ENCODE peak calls at places on chromosomes 7 and 10, in eight cellular contexts. One of them, this sample, is unnamed. For H3K4me1, the result is how much of the 10 kb centered on the place peaks cover.

GRCh38 chr10:93719901-93720300 is 17.5 kb upstream of the FRA10AC1 start:
- DNase-seq in fibroblast of lung: no peak
- DNase-seq in HCT116: no peak
- DNase-seq in IMR-90: no peak
- DNase-seq in MM.1S: no peak
- DNase-seq in PC-3: no peak
- DNase-seq in K562: no peak
- DNase-seq in neural progenitor cell: no peak
- DNase-seq in this sample: no peak

GRCh38 chr7:31373337-31374289 is 33.1 kb upstream of the NEUROD6 start:
- DNase-seq in fibroblast of lung: peak
- DNase-seq in HCT116: peak
- DNase-seq in IMR-90: peak
- DNase-seq in MM.1S: peak
- DNase-seq in PC-3: peak
- DNase-seq in K562: peak
- DNase-seq in neural progenitor cell: peak
- DNase-seq in this sample: peak

GRCh38 chr10:49037187-49037586 is 78.1 kb downstream of the VSTM4 start:
- DNase-seq in fibroblast of lung: peak
- DNase-seq in HCT116: peak
- DNase-seq in IMR-90: peak
- DNase-seq in MM.1S: no peak
- DNase-seq in PC-3: peak
- DNase-seq in K562: peak
- DNase-seq in neural progenitor cell: no peak
- DNase-seq in this sample: no peak

GRCh38 chr7:50657341-50657873 is 92.2 kb upstream of the DDC start:
- DNase-seq in fibroblast of lung: no peak
- DNase-seq in HCT116: no peak
- DNase-seq in IMR-90: peak
- DNase-seq in MM.1S: peak
- DNase-seq in PC-3: no peak
- DNase-seq in K562: no peak
- DNase-seq in neural progenitor cell: no peak
- DNase-seq in this sample: no peak

GRCh38 chr10:74896788-74897527 is 70.6 kb downstream of the KAT6B start:
- DNase-seq in fibroblast of lung: no peak
- DNase-seq in HCT116: no peak
- DNase-seq in IMR-90: no peak
- DNase-seq in MM.1S: no peak
- DNase-seq in PC-3: no peak
- DNase-seq in K562: no peak
- DNase-seq in neural progenitor cell: no peak
- DNase-seq in this sample: no peak

GRCh38 chr7:1175967-1176851 is 16.2 kb upstream of the ZFAND2A start:
- DNase-seq in fibroblast of lung: peak
- DNase-seq in HCT116: peak
- DNase-seq in IMR-90: peak
- DNase-seq in MM.1S: peak
- DNase-seq in PC-3: peak
- DNase-seq in K562: peak
- DNase-seq in neural progenitor cell: peak
- DNase-seq in this sample: peak

GRCh38 chr10:29081971-29082699 is 206.7 kb upstream of the LYZL1 start:
- DNase-seq in fibroblast of lung: no peak
- DNase-seq in HCT116: no peak
- DNase-seq in IMR-90: no peak
- DNase-seq in MM.1S: no peak
- DNase-seq in PC-3: no peak
- DNase-seq in K562: no peak
- DNase-seq in neural progenitor cell: no peak
- DNase-seq in this sample: no peak

GRCh38 chr7:138338361-138338760 is 121.7 kb upstream of the TRIM24 start:
- DNase-seq in fibroblast of lung: peak
- DNase-seq in HCT116: no peak
- DNase-seq in IMR-90: no peak
- DNase-seq in MM.1S: no peak
- DNase-seq in PC-3: peak
- DNase-seq in K562: no peak
- DNase-seq in neural progenitor cell: no peak
- DNase-seq in this sample: no peak

GRCh38 chr7:99733448-99733847 is 1.5 kb downstream of the CYP3A7 start:
- DNase-seq in fibroblast of lung: no peak
- DNase-seq in HCT116: no peak
- DNase-seq in IMR-90: no peak
- DNase-seq in MM.1S: no peak
- DNase-seq in PC-3: no peak
- DNase-seq in K562: peak
- DNase-seq in neural progenitor cell: peak
- DNase-seq in this sample: no peak

GRCh38 chr7:3107228-3107763 is 63.6 kb upstream of the CARD11 start:
- DNase-seq in fibroblast of lung: no peak
- DNase-seq in HCT116: no peak
- DNase-seq in IMR-90: no peak
- DNase-seq in MM.1S: no peak
- DNase-seq in PC-3: peak
- DNase-seq in K562: no peak
- DNase-seq in neural progenitor cell: no peak
- DNase-seq in this sample: no peak

GRCh38 chr7:114086906-114087651 is 168.3 kb upstream of the PPP1R3A start:
- DNase-seq in fibroblast of lung: peak
- DNase-seq in HCT116: no peak
- DNase-seq in IMR-90: peak
- DNase-seq in MM.1S: peak
- DNase-seq in PC-3: no peak
- DNase-seq in K562: no peak
- DNase-seq in neural progenitor cell: peak
- DNase-seq in this sample: no peak

GRCh38 chr7:135158874-135159273 is 11.0 kb downstream of the TMEM140 start:
- DNase-seq in fibroblast of lung: no peak
- DNase-seq in HCT116: no peak
- DNase-seq in IMR-90: no peak
- DNase-seq in MM.1S: no peak
- DNase-seq in PC-3: no peak
- DNase-seq in K562: no peak
- DNase-seq in neural progenitor cell: no peak
- DNase-seq in this sample: no peak

GRCh38 chr7:23106801-23107713 is 1.5 kb downstream of the KLHL7 start:
- DNase-seq in fibroblast of lung: peak
- DNase-seq in HCT116: no peak
- DNase-seq in IMR-90: peak
- DNase-seq in MM.1S: no peak
- DNase-seq in PC-3: peak
- DNase-seq in K562: no peak
- DNase-seq in neural progenitor cell: peak
- DNase-seq in this sample: no peak

GRCh38 chr10:62373995-62374861 is at the start of gene ZNF365:
- DNase-seq in fibroblast of lung: peak
- DNase-seq in HCT116: peak
- DNase-seq in IMR-90: peak
- DNase-seq in MM.1S: peak
- DNase-seq in PC-3: peak
- DNase-seq in K562: no peak
- DNase-seq in neural progenitor cell: peak
- DNase-seq in this sample: no peak

GRCh38 chr10:86632009-86632800 is 22.1 kb upstream of the OPN4 start:
- DNase-seq in fibroblast of lung: peak
- DNase-seq in HCT116: no peak
- DNase-seq in IMR-90: no peak
- DNase-seq in MM.1S: no peak
- DNase-seq in PC-3: no peak
- DNase-seq in K562: no peak
- DNase-seq in neural progenitor cell: peak
- DNase-seq in this sample: peak
- H3K4me3 ChIP-seq in fibroblast of lung: peak
- H3K4me3 ChIP-seq in HCT116: no peak
- H3K4me3 ChIP-seq in IMR-90: no peak
- H3K4me3 ChIP-seq in MM.1S: no peak
- H3K4me3 ChIP-seq in PC-3: no peak
- H3K4me3 ChIP-seq in K562: no peak
- H3K4me3 ChIP-seq in neural progenitor cell: peak
- H3K4me3 ChIP-seq in this sample: peak

DNA sequence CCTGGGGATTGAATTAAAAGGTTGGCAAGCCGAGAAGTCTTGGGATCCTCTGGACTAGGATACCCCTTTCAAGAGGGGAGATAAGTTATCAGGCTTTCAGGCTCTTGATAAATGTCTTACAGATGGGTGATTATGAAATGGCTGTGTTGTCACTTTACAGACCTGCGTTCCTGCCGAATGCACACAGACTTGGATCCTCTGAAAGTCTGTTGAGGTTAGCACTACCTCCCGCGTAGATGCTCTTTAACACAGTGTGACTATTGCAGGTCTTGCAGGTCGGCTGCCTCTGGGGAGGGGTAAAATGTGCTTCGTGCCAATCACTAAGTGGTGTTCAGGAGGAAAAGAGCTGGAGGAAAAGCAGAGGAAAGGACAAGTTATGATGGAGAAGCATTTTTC is 473.4 kb upstream of the AKR1E2 start:
- DNase-seq in fibroblast of lung: peak
- DNase-seq in HCT116: no peak
- DNase-seq in IMR-90: no peak
- DNase-seq in MM.1S: no peak
- DNase-seq in PC-3: no peak
- DNase-seq in K562: no peak
- DNase-seq in neural progenitor cell: no peak
- DNase-seq in this sample: no peak
- H3K9ac ChIP-seq in fibroblast of lung: no peak
- H3K9ac ChIP-seq in HCT116: no peak
- H3K9ac ChIP-seq in IMR-90: no peak
- H3K9ac ChIP-seq in MM.1S: no peak
- H3K9ac ChIP-seq in PC-3: no peak
- H3K9ac ChIP-seq in K562: no peak
- H3K9ac ChIP-seq in neural progenitor cell: no peak
- H3K9ac ChIP-seq in this sample: no peak

DNA sequence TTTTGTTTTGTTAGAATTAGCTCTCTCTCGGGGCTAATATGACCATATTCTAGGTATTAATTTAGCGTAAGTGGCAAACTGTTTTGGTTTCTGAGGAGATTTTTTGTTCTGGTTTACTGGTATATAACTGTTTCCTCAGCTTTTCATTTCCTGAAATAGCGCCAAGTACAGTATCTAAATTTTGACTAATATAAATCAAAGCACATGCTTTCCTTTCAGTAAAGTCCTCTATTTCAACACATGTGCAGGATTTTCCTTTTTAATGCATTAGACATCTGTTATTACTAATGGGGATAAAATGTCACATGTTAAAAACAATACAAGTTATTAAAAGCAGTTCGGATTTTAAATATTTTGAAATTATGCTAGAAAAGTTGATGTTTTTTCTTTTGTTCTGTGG is 11.3 kb downstream of the FERD3L start:
- DNase-seq in fibroblast of lung: no peak
- DNase-seq in HCT116: no peak
- DNase-seq in IMR-90: peak
- DNase-seq in MM.1S: no peak
- DNase-seq in PC-3: no peak
- DNase-seq in K562: no peak
- DNase-seq in neural progenitor cell: no peak
- DNase-seq in this sample: no peak
- H3K4me1 ChIP-seq in fibroblast of lung: under half
- H3K4me1 ChIP-seq in HCT116: under half
- H3K4me1 ChIP-seq in IMR-90: under half
- H3K4me1 ChIP-seq in MM.1S: under half
- H3K4me1 ChIP-seq in PC-3: under half
- H3K4me1 ChIP-seq in K562: under half
- H3K4me1 ChIP-seq in neural progenitor cell: under half
- H3K4me1 ChIP-seq in this sample: under half

DNA sequence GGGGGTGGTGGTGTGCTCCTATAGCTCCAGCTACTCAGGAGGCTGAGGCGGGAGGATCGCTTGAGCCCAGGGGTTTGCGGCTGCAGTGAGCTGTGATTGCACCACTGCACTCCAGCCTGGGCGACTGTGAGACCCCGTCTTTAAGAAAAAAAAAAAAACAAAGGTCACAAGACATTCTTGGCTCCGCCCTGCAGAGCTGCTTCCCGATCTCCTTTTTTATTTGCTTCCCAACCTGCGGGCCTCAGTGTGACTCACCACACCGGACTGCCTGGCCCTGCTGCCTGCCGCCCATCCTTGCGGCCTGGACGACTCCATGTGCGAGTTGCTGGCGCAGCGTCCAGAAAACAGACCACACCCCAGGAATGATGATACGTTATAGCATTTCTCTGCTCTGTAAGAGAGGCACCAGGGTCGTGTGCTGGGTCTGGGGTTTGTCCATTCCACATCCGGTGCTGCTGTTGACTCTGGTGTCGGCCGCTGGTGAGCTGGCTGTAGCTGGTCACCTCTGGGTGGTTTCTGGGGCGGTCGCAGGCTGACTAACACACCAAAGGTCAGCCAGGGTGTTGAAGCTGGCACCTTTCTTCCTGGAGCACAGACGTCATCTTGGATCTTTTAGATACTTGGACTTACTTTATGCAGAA is 123.6 kb downstream of the TCF7L2 start:
- DNase-seq in fibroblast of lung: peak
- DNase-seq in HCT116: peak
- DNase-seq in IMR-90: peak
- DNase-seq in MM.1S: no peak
- DNase-seq in PC-3: peak
- DNase-seq in K562: peak
- DNase-seq in neural progenitor cell: peak
- DNase-seq in this sample: peak
- H3K4me3 ChIP-seq in fibroblast of lung: no peak
- H3K4me3 ChIP-seq in HCT116: peak
- H3K4me3 ChIP-seq in IMR-90: no peak
- H3K4me3 ChIP-seq in MM.1S: no peak
- H3K4me3 ChIP-seq in PC-3: no peak
- H3K4me3 ChIP-seq in K562: no peak
- H3K4me3 ChIP-seq in neural progenitor cell: no peak
- H3K4me3 ChIP-seq in this sample: no peak

GRCh38 chr10:12332572-12333381 is 16.6 kb upstream of the CAMK1D start:
- DNase-seq in fibroblast of lung: peak
- DNase-seq in HCT116: no peak
- DNase-seq in IMR-90: peak
- DNase-seq in MM.1S: no peak
- DNase-seq in PC-3: no peak
- DNase-seq in K562: no peak
- DNase-seq in neural progenitor cell: no peak
- DNase-seq in this sample: no peak

GRCh38 chr10:12333382-12334185 is 15.8 kb upstream of the CAMK1D start:
- DNase-seq in fibroblast of lung: peak
- DNase-seq in HCT116: peak
- DNase-seq in IMR-90: peak
- DNase-seq in MM.1S: no peak
- DNase-seq in PC-3: peak
- DNase-seq in K562: no peak
- DNase-seq in neural progenitor cell: no peak
- DNase-seq in this sample: no peak

GRCh38 chr10:12337973-12338372 is 11.4 kb upstream of the CAMK1D start:
- DNase-seq in fibroblast of lung: peak
- DNase-seq in HCT116: no peak
- DNase-seq in IMR-90: peak
- DNase-seq in MM.1S: no peak
- DNase-seq in PC-3: no peak
- DNase-seq in K562: no peak
- DNase-seq in neural progenitor cell: no peak
- DNase-seq in this sample: no peak

GRCh38 chr10:12337407-12337806 is 11.9 kb upstream of the CAMK1D start:
- DNase-seq in fibroblast of lung: peak
- DNase-seq in HCT116: no peak
- DNase-seq in IMR-90: peak
- DNase-seq in MM.1S: no peak
- DNase-seq in PC-3: no peak
- DNase-seq in K562: no peak
- DNase-seq in neural progenitor cell: no peak
- DNase-seq in this sample: no peak

GRCh38 chr10:12334186-12334530 is 15.2 kb upstream of the CAMK1D start:
- DNase-seq in fibroblast of lung: no peak
- DNase-seq in HCT116: no peak
- DNase-seq in IMR-90: no peak
- DNase-seq in MM.1S: no peak
- DNase-seq in PC-3: no peak
- DNase-seq in K562: no peak
- DNase-seq in neural progenitor cell: no peak
- DNase-seq in this sample: no peak
- H3K9ac ChIP-seq in fibroblast of lung: no peak
- H3K9ac ChIP-seq in HCT116: peak
- H3K9ac ChIP-seq in IMR-90: no peak
- H3K9ac ChIP-seq in MM.1S: no peak
- H3K9ac ChIP-seq in PC-3: peak
- H3K9ac ChIP-seq in K562: no peak
- H3K9ac ChIP-seq in neural progenitor cell: no peak
- H3K9ac ChIP-seq in this sample: no peak

This sample was measured in NT2/D1.